ENCODE peak calls at places on chromosome 22, in eight cellular contexts. S, D, L, J, M, G, Y and B are unnamed samples.

GRCh38 chr22:25054943-25055511 is 102.5 kb downstream of the KIAA1671 start:
- DNase-seq in M (no peak), J (no peak), L (no peak), Y (peak), S (peak), G (no peak), D (no peak), B (no peak)

GRCh38 chr22:30430933-30431332 is 5.4 kb downstream of the MTFP1 start:
- DNase-seq in Y (no peak), M (no peak), J (no peak), L (no peak), D (no peak), S (no peak), G (no peak), B (no peak)

GRCh38 chr22:42613869-42614268 is 814 bp downstream of the POLDIP3 start:
- DNase-seq in Y (no peak), J (no peak), S (no peak), G (no peak), M (peak), D (peak), L (no peak), B (no peak)

GRCh38 chr22:42820075-42820763 is 36.9 kb downstream of the ARFGAP3 start:
- DNase-seq in L (peak), Y (no peak), S (peak), D (peak), G (no peak), M (peak), J (no peak), B (no peak)

GRCh38 chr22:34973926-34974325 is 92.0 kb upstream of the ISX start:
- DNase-seq in G (no peak), J (no peak), D (no peak), S (no peak), M (no peak), Y (no peak), L (no peak), B (no peak)

GRCh38 chr22:19109198-19110063 is 12.8 kb downstream of the DGCR2 start:
- DNase-seq in S (peak), Y (no peak), D (peak), G (peak), L (peak), M (peak), J (no peak), B (no peak)

GRCh38 chr22:46591890-46592289 is 28.3 kb upstream of the GRAMD4 start:
- DNase-seq in M (no peak), Y (no peak), J (no peak), L (no peak), D (no peak), S (no peak), G (no peak), B (no peak)

GRCh38 chr22:26484360-26484706 is 656 bp downstream of the SRRD start:
- DNase-seq in J (no peak), M (no peak), L (peak), S (no peak), Y (no peak), D (no peak), G (no peak), B (no peak)

GRCh38 chr22:38202437-38203089 is 769 bp downstream of the MAFF start:
- DNase-seq in S (peak), J (peak), G (peak), L (peak), M (peak), D (peak), Y (peak), B (peak)

GRCh38 chr22:25987948-25988347 is 181.3 kb upstream of the SEZ6L start:
- DNase-seq in G (no peak), S (no peak), Y (no peak), L (no peak), J (no peak), M (peak), D (no peak), B (no peak)

GRCh38 chr22:21827628-21828267 is 39.7 kb downstream of the MAPK1 start:
- DNase-seq in D (no peak), M (no peak), J (no peak), G (no peak), Y (no peak), L (no peak), S (no peak), B (no peak)

GRCh38 chr22:39456262-39457046 is at the start of gene MGAT3:
- DNase-seq in D (no peak), G (no peak), S (no peak), Y (no peak), L (no peak), J (no peak), M (no peak), B (no peak)

GRCh38 chr22:26617251-26618199 is at the start of gene CRYBB1:
- DNase-seq in Y (no peak), J (no peak), L (peak), G (no peak), D (peak), M (no peak), S (peak), B (no peak)

GRCh38 chr22:37894939-37895670 is 11.0 kb upstream of the MICALL1 start:
- DNase-seq in J (no peak), G (peak), D (no peak), Y (no peak), L (no peak), S (no peak), M (no peak), B (no peak)

GRCh38 chr22:25219211-25219689 is at the start of gene CRYBB2:
- DNase-seq in L (no peak), G (no peak), S (no peak), J (no peak), D (no peak), M (no peak), Y (no peak), B (no peak)

GRCh38 chr22:35186492-35186891 is 70.8 kb upstream of the HMGXB4 start:
- DNase-seq in L (no peak), Y (no peak), G (no peak), M (no peak), S (no peak), J (no peak), D (no peak), B (no peak)

GRCh38 chr22:46075764-46076531 is 74.4 kb upstream of the PPARA start:
- DNase-seq in M (peak), J (peak), L (no peak), S (peak), G (no peak), Y (no peak), D (no peak), B (no peak)

GRCh38 chr22:19376247-19376646 is 55.3 kb downstream of the HIRA start:
- DNase-seq in L (no peak), S (no peak), M (no peak), D (no peak), G (no peak), Y (peak), J (no peak), B (no peak)

DNA sequence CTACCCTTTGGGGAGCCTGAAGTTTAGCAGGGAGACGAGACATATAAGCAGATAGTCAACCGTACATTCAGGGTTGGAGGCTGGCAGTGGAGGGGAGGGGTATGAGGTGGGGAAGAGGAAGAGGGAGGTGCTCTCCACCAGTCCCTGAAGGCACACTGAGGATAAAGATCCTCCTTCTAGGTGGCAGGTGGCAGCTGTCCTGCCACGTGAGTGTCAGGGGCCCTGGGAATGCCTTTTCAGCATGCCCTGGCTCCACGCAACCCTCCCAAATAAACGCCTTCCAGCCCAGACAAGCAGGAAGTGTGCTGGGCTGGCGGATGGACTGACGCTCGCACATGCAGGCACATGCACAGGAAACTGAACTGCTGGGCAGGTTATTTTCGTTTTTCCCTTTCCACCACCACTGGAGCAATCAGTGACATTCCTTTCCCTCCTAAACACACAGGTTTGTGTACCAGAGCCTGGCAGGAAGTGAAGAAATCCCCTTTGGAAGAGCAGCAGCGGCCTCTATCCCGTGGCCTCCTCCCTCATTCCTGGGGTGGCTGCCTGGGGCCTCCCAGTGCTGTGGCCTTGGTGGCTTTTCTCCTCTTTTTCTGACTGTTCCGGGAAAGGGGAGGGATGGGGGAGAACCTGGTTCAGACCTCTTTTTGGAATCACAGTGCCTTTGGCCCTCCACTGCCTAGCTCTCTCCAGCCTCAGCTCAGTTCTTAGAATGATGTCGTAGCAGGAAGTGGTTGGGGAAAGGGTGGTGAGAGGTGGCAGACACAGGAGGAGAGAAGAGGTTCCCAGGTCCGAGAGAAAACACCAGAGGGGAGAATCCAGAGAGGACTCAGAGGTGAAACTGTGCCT is 157.0 kb upstream of the TIMP3 start:
- DNase-seq in Y (no peak), J (peak), L (peak), D (peak), M (no peak), S (peak), G (peak), B (no peak)
- TF ChIP-seq CTCF in Y (no peak), J (no peak), L (no peak), D (no peak), M (no peak), S (no peak), G (no peak), B (no peak)

GRCh38 chr22:16917144-16918003 is 90.6 kb downstream of the GAB4 start:
- DNase-seq in J (peak), D (peak), G (peak), S (peak), Y (peak), L (peak), M (peak), B (peak)
- TF ChIP-seq CTCF in J (peak), D (peak), G (peak), S (peak), Y (peak), L (peak), M (peak), B (peak)

GRCh38 chr22:41597635-41597953 is 8.0 kb upstream of the PMM1 start:
- DNase-seq in S (no peak), M (no peak), D (no peak), G (no peak), J (no peak), L (no peak), Y (no peak), B (no peak)
- TF ChIP-seq CTCF in S (no peak), M (no peak), D (no peak), G (no peak), J (no peak), L (no peak), Y (no peak), B (no peak)

GRCh38 chr22:44460287-44461082 is 37.5 kb downstream of the RTL6 start:
- DNase-seq in L (no peak), J (no peak), D (peak), G (no peak), S (peak), Y (no peak), M (no peak), B (no peak)
- TF ChIP-seq CTCF in L (no peak), J (no peak), D (no peak), G (no peak), S (peak), Y (no peak), M (no peak), B (no peak)

GRCh38 chr22:31987180-31987579 is 42.8 kb downstream of the YWHAH start:
- DNase-seq in L (no peak), Y (no peak), D (no peak), J (no peak), M (no peak), G (no peak), S (no peak), B (no peak)
- TF ChIP-seq CTCF in L (no peak), Y (no peak), D (no peak), J (no peak), M (no peak), G (no peak), S (no peak), B (no peak)